ENCODE peak calls at places on chromosomes 12 and 14, in ten cellular contexts. One of them, this sample, is unnamed.

GRCh38 chr14:55102141-55102547 is 26.9 kb upstream of the LGALS3 start:
- DNase-seq in HepG2: peak
- DNase-seq in NB4: peak
- DNase-seq in spleen: peak
- DNase-seq in dorsolateral prefrontal cortex: peak
- DNase-seq in CD8-positive, alpha-beta T cell: peak
- DNase-seq in hepatocyte: peak
- DNase-seq in bronchial epithelial cell: peak
- DNase-seq in AG09309: peak
- DNase-seq in A549: peak
- DNase-seq in this sample: peak

GRCh38 chr12:49546481-49546880 is 7.7 kb downstream of the KCNH3 start:
- DNase-seq in HepG2: no peak
- DNase-seq in hepatocyte: no peak
- DNase-seq in NB4: no peak
- DNase-seq in CD8-positive, alpha-beta T cell: no peak
- DNase-seq in dorsolateral prefrontal cortex: no peak
- DNase-seq in bronchial epithelial cell: no peak
- DNase-seq in spleen: no peak
- DNase-seq in A549: no peak
- DNase-seq in AG09309: no peak
- DNase-seq in this sample: no peak

GRCh38 chr14:71231521-71232393 is 324.5 kb downstream of the PCNX1 start:
- DNase-seq in CD8-positive, alpha-beta T cell: no peak
- DNase-seq in dorsolateral prefrontal cortex: no peak
- DNase-seq in HepG2: no peak
- DNase-seq in AG09309: no peak
- DNase-seq in A549: no peak
- DNase-seq in bronchial epithelial cell: no peak
- DNase-seq in hepatocyte: no peak
- DNase-seq in NB4: peak
- DNase-seq in spleen: no peak
- DNase-seq in this sample: no peak

GRCh38 chr14:35553808-35554207 is 19.8 kb downstream of the INSM2 start:
- DNase-seq in spleen: no peak
- DNase-seq in HepG2: no peak
- DNase-seq in A549: no peak
- DNase-seq in dorsolateral prefrontal cortex: no peak
- DNase-seq in AG09309: peak
- DNase-seq in hepatocyte: no peak
- DNase-seq in NB4: no peak
- DNase-seq in CD8-positive, alpha-beta T cell: no peak
- DNase-seq in bronchial epithelial cell: peak
- DNase-seq in this sample: no peak

GRCh38 chr14:34946699-34947098 is 36.1 kb upstream of the SRP54 start:
- DNase-seq in CD8-positive, alpha-beta T cell: no peak
- DNase-seq in HepG2: no peak
- DNase-seq in AG09309: no peak
- DNase-seq in NB4: no peak
- DNase-seq in bronchial epithelial cell: no peak
- DNase-seq in hepatocyte: no peak
- DNase-seq in spleen: no peak
- DNase-seq in dorsolateral prefrontal cortex: no peak
- DNase-seq in A549: no peak
- DNase-seq in this sample: no peak

GRCh38 chr14:61479746-61480502 is 158.5 kb downstream of the PRKCH start:
- DNase-seq in CD8-positive, alpha-beta T cell: no peak
- DNase-seq in bronchial epithelial cell: peak
- DNase-seq in A549: no peak
- DNase-seq in HepG2: no peak
- DNase-seq in AG09309: no peak
- DNase-seq in hepatocyte: no peak
- DNase-seq in NB4: peak
- DNase-seq in spleen: no peak
- DNase-seq in dorsolateral prefrontal cortex: no peak
- DNase-seq in this sample: peak

GRCh38 chr12:42921741-42922511 is 332.4 kb upstream of the PRICKLE1 start:
- DNase-seq in AG09309: peak
- DNase-seq in hepatocyte: peak
- DNase-seq in HepG2: no peak
- DNase-seq in dorsolateral prefrontal cortex: no peak
- DNase-seq in A549: no peak
- DNase-seq in bronchial epithelial cell: peak
- DNase-seq in spleen: no peak
- DNase-seq in NB4: no peak
- DNase-seq in CD8-positive, alpha-beta T cell: no peak
- DNase-seq in this sample: peak

GRCh38 chr12:57524814-57525614 is 2.4 kb downstream of the MBD6 start:
- DNase-seq in CD8-positive, alpha-beta T cell: no peak
- DNase-seq in HepG2: no peak
- DNase-seq in NB4: no peak
- DNase-seq in dorsolateral prefrontal cortex: no peak
- DNase-seq in hepatocyte: no peak
- DNase-seq in A549: no peak
- DNase-seq in spleen: peak
- DNase-seq in AG09309: no peak
- DNase-seq in bronchial epithelial cell: no peak
- DNase-seq in this sample: no peak

GRCh38 chr14:59754256-59754655 is 116.3 kb downstream of the RTN1 start:
- DNase-seq in hepatocyte: no peak
- DNase-seq in HepG2: no peak
- DNase-seq in NB4: no peak
- DNase-seq in AG09309: no peak
- DNase-seq in A549: no peak
- DNase-seq in dorsolateral prefrontal cortex: no peak
- DNase-seq in bronchial epithelial cell: peak
- DNase-seq in spleen: no peak
- DNase-seq in CD8-positive, alpha-beta T cell: no peak
- DNase-seq in this sample: peak

GRCh38 chr12:108483213-108483920 is 31.7 kb upstream of the FICD start:
- DNase-seq in hepatocyte: no peak
- DNase-seq in A549: no peak
- DNase-seq in dorsolateral prefrontal cortex: no peak
- DNase-seq in HepG2: no peak
- DNase-seq in CD8-positive, alpha-beta T cell: no peak
- DNase-seq in bronchial epithelial cell: peak
- DNase-seq in NB4: no peak
- DNase-seq in AG09309: no peak
- DNase-seq in spleen: no peak
- DNase-seq in this sample: no peak

GRCh38 chr12:21065845-21066244 is 65.1 kb upstream of the SLCO1B1 start:
- DNase-seq in dorsolateral prefrontal cortex: no peak
- DNase-seq in A549: no peak
- DNase-seq in bronchial epithelial cell: no peak
- DNase-seq in CD8-positive, alpha-beta T cell: no peak
- DNase-seq in HepG2: no peak
- DNase-seq in NB4: peak
- DNase-seq in AG09309: no peak
- DNase-seq in spleen: no peak
- DNase-seq in hepatocyte: peak
- DNase-seq in this sample: no peak

GRCh38 chr12:100468126-100468525 is 5.5 kb upstream of the NR1H4 start:
- DNase-seq in bronchial epithelial cell: no peak
- DNase-seq in NB4: no peak
- DNase-seq in CD8-positive, alpha-beta T cell: no peak
- DNase-seq in A549: no peak
- DNase-seq in dorsolateral prefrontal cortex: no peak
- DNase-seq in HepG2: no peak
- DNase-seq in spleen: no peak
- DNase-seq in AG09309: no peak
- DNase-seq in hepatocyte: no peak
- DNase-seq in this sample: no peak

GRCh38 chr14:68685419-68686211 is 107.3 kb downstream of the ZFP36L1 start:
- DNase-seq in bronchial epithelial cell: peak
- DNase-seq in AG09309: no peak
- DNase-seq in CD8-positive, alpha-beta T cell: peak
- DNase-seq in hepatocyte: peak
- DNase-seq in NB4: peak
- DNase-seq in dorsolateral prefrontal cortex: no peak
- DNase-seq in A549: no peak
- DNase-seq in spleen: peak
- DNase-seq in HepG2: peak
- DNase-seq in this sample: peak

GRCh38 chr14:66541627-66542026 is 33.7 kb downstream of the GPHN start:
- DNase-seq in bronchial epithelial cell: no peak
- DNase-seq in A549: no peak
- DNase-seq in NB4: no peak
- DNase-seq in hepatocyte: no peak
- DNase-seq in CD8-positive, alpha-beta T cell: no peak
- DNase-seq in AG09309: no peak
- DNase-seq in dorsolateral prefrontal cortex: no peak
- DNase-seq in HepG2: no peak
- DNase-seq in spleen: no peak
- DNase-seq in this sample: no peak

GRCh38 chr12:108611884-108612415 is 14.1 kb upstream of the TMEM119 start:
- DNase-seq in bronchial epithelial cell: peak
- DNase-seq in A549: peak
- DNase-seq in CD8-positive, alpha-beta T cell: peak
- DNase-seq in AG09309: peak
- DNase-seq in HepG2: peak
- DNase-seq in NB4: peak
- DNase-seq in dorsolateral prefrontal cortex: no peak
- DNase-seq in hepatocyte: peak
- DNase-seq in spleen: no peak
- DNase-seq in this sample: peak

DNA sequence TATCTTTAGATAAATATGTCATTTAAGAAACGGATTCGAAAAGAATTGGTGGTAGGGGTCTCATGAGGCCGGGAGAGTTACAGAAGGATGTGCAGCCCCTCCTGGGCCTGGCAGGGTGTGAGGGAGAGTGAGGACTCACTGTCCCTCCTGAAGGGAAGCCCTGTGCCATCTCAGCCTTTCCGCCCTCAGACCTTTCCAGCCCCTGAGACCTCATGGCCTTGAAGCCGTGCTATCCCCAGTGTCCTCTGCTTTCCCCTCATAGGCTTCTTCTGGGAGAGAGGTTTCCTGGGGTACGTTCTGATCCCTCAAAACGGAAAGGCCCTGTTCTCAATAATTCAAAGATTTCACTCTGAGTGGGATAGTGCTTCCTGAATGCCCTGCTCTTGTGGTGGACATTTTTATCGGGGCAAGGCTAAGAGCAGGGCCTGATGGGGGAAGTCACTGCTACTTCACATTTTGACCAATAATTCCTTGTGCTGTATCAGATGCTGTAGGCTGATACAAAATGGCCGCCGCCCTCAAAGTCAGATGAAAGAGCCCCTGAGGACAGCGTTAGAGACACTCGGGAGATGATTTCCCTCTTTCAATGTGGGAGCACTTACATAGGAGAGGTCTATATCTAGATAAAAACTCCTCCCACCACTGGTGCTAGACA is 1.3 kb downstream of the CD4 start:
- DNase-seq in CD8-positive, alpha-beta T cell: no peak
- DNase-seq in A549: no peak
- DNase-seq in AG09309: no peak
- DNase-seq in hepatocyte: no peak
- DNase-seq in NB4: peak
- DNase-seq in dorsolateral prefrontal cortex: no peak
- DNase-seq in spleen: peak
- DNase-seq in HepG2: no peak
- DNase-seq in bronchial epithelial cell: no peak
- DNase-seq in this sample: no peak
- H3K4me3 ChIP-seq in CD8-positive, alpha-beta T cell: no peak
- H3K4me3 ChIP-seq in A549: no peak
- H3K4me3 ChIP-seq in AG09309: no peak
- H3K4me3 ChIP-seq in hepatocyte: no peak
- H3K4me3 ChIP-seq in NB4: peak
- H3K4me3 ChIP-seq in dorsolateral prefrontal cortex: no peak
- H3K4me3 ChIP-seq in spleen: peak
- H3K4me3 ChIP-seq in HepG2: no peak
- H3K4me3 ChIP-seq in bronchial epithelial cell: no peak
- H3K4me3 ChIP-seq in this sample: no peak

GRCh38 chr14:106690333-106690891 is 1164.0 kb downstream of the TMEM121 start:
- DNase-seq in AG09309: no peak
- DNase-seq in bronchial epithelial cell: no peak
- DNase-seq in spleen: no peak
- DNase-seq in dorsolateral prefrontal cortex: no peak
- DNase-seq in NB4: no peak
- DNase-seq in CD8-positive, alpha-beta T cell: no peak
- DNase-seq in hepatocyte: no peak
- DNase-seq in A549: no peak
- DNase-seq in HepG2: no peak
- DNase-seq in this sample: no peak

GRCh38 chr14:106691601-106692291 is 1165.4 kb downstream of the TMEM121 start:
- DNase-seq in CD8-positive, alpha-beta T cell: peak
- DNase-seq in HepG2: peak
- DNase-seq in AG09309: no peak
- DNase-seq in dorsolateral prefrontal cortex: no peak
- DNase-seq in NB4: peak
- DNase-seq in A549: no peak
- DNase-seq in spleen: peak
- DNase-seq in bronchial epithelial cell: no peak
- DNase-seq in hepatocyte: peak
- DNase-seq in this sample: no peak

GRCh38 chr14:106694638-106695393 is 1168.4 kb downstream of the TMEM121 start:
- DNase-seq in bronchial epithelial cell: peak
- DNase-seq in spleen: peak
- DNase-seq in AG09309: no peak
- DNase-seq in HepG2: no peak
- DNase-seq in NB4: peak
- DNase-seq in dorsolateral prefrontal cortex: no peak
- DNase-seq in hepatocyte: no peak
- DNase-seq in CD8-positive, alpha-beta T cell: peak
- DNase-seq in A549: no peak
- DNase-seq in this sample: no peak
- TF ChIP-seq CTCF in bronchial epithelial cell: no peak
- TF ChIP-seq CTCF in spleen: peak
- TF ChIP-seq CTCF in AG09309: no peak
- TF ChIP-seq CTCF in HepG2: peak
- TF ChIP-seq CTCF in NB4: peak
- TF ChIP-seq CTCF in dorsolateral prefrontal cortex: no peak
- TF ChIP-seq CTCF in hepatocyte: no peak
- TF ChIP-seq CTCF in CD8-positive, alpha-beta T cell: peak
- TF ChIP-seq CTCF in A549: no peak
- TF ChIP-seq CTCF in this sample: no peak

DNA sequence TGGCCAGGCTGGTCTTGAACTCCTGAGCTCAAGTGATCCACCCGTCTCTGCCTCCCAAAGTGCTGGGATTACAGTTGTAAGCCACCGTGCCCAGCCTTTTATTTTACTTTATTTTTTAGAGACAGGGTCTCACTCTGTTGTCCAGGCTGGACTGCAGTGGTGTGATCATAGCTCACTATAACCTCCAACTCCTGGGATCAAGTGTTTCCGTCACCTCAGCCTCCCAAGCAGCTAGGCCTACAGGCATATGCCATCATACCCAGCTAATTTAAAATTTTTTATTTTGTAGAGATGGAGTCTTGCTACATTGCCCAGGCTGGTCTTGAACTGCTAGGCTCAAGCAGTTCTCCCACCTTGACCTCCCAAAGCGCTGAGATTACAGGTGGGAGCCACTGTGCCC is 3.7 kb downstream of the TPCN1 start:
- DNase-seq in spleen: peak
- DNase-seq in NB4: no peak
- DNase-seq in A549: no peak
- DNase-seq in AG09309: no peak
- DNase-seq in HepG2: no peak
- DNase-seq in bronchial epithelial cell: no peak
- DNase-seq in hepatocyte: no peak
- DNase-seq in CD8-positive, alpha-beta T cell: no peak
- DNase-seq in dorsolateral prefrontal cortex: peak
- DNase-seq in this sample: no peak
- H3K4me3 ChIP-seq in spleen: no peak
- H3K4me3 ChIP-seq in NB4: no peak
- H3K4me3 ChIP-seq in A549: no peak
- H3K4me3 ChIP-seq in AG09309: no peak
- H3K4me3 ChIP-seq in HepG2: no peak
- H3K4me3 ChIP-seq in bronchial epithelial cell: no peak
- H3K4me3 ChIP-seq in hepatocyte: no peak
- H3K4me3 ChIP-seq in CD8-positive, alpha-beta T cell: no peak
- H3K4me3 ChIP-seq in dorsolateral prefrontal cortex: no peak
- H3K4me3 ChIP-seq in this sample: no peak

GRCh38 chr14:29710015-29710414 is 217.6 kb downstream of the PRKD1 start:
- DNase-seq in AG09309: no peak
- DNase-seq in HepG2: no peak
- DNase-seq in bronchial epithelial cell: peak
- DNase-seq in dorsolateral prefrontal cortex: no peak
- DNase-seq in CD8-positive, alpha-beta T cell: no peak
- DNase-seq in spleen: no peak
- DNase-seq in hepatocyte: no peak
- DNase-seq in A549: no peak
- DNase-seq in NB4: no peak
- DNase-seq in this sample: peak
- TF ChIP-seq CTCF in AG09309: peak
- TF ChIP-seq CTCF in HepG2: no peak
- TF ChIP-seq CTCF in bronchial epithelial cell: peak
- TF ChIP-seq CTCF in dorsolateral prefrontal cortex: peak
- TF ChIP-seq CTCF in CD8-positive, alpha-beta T cell: no peak
- TF ChIP-seq CTCF in spleen: no peak
- TF ChIP-seq CTCF in hepatocyte: peak
- TF ChIP-seq CTCF in A549: no peak
- TF ChIP-seq CTCF in NB4: no peak
- TF ChIP-seq CTCF in this sample: peak

This sample was measured in fibroblast of mammary gland.